ENCODE peak calls at places on chromosomes 6 and 20, in six cellular contexts. L, H, M, U, F and O are unnamed samples.

GRCh38 chr20:2748551-2749342 is 51.7 kb downstream of the CPXM1 start:
- DNase-seq in L (peak; percentile 84), H (no peak), M (no peak), U (no peak), F (no peak), O (no peak)

GRCh38 chr6:84461461-84461860 is 234.0 kb upstream of the CEP162 start:
- DNase-seq in L (no peak), H (no peak), M (no peak), U (no peak), F (no peak), O (no peak)

GRCh38 chr6:36422714-36423100 is 19.9 kb downstream of the PXT1 start:
- DNase-seq in L (no peak), H (no peak), M (no peak), U (no peak), F (no peak), O (no peak)

GRCh38 chr6:168089186-168090063 is 10.4 kb upstream of the FRMD1 start:
- DNase-seq in L (no peak), H (no peak), M (no peak), U (peak; percentile 12), F (no peak), O (no peak)

GRCh38 chr20:13336308-13337089 is 115.4 kb downstream of the ISM1 start:
- DNase-seq in L (no peak), H (peak; percentile 88), M (no peak), U (no peak), F (no peak), O (no peak)

GRCh38 chr6:65787787-65788186 is 80.8 kb upstream of the EYS start:
- DNase-seq in L (no peak), H (no peak), M (no peak), U (no peak), F (no peak), O (no peak)

GRCh38 chr20:23374441-23374840 is 12.5 kb downstream of the GZF1 start:
- DNase-seq in L (no peak), H (no peak), M (no peak), U (no peak), F (no peak), O (no peak)

GRCh38 chr20:48690888-48691287 is 136.9 kb downstream of the PREX1 start:
- DNase-seq in L (peak; percentile 43), H (no peak), M (peak; percentile 43), U (no peak), F (no peak), O (no peak)

GRCh38 chr20:35954907-35955251 is 577 bp upstream of the SCAND1 start:
- DNase-seq in L (no peak), H (peak; percentile 55), M (no peak), U (no peak), F (no peak), O (no peak)

GRCh38 chr6:122877302-122877701 is 88.2 kb downstream of the SMPDL3A start:
- DNase-seq in L (no peak), H (no peak), M (no peak), U (no peak), F (no peak), O (no peak)

GRCh38 chr6:88251261-88251660 is 85.1 kb upstream of the CNR1 start:
- DNase-seq in L (no peak), H (no peak), M (no peak), U (no peak), F (no peak), O (no peak)

GRCh38 chr6:39195792-39196385 is 33.4 kb downstream of the KCNK5 start:
- DNase-seq in L (no peak), H (no peak), M (no peak), U (no peak), F (no peak), O (no peak)

GRCh38 chr20:45343867-45344721 is 4.1 kb downstream of the SDC4 start:
- DNase-seq in L (no peak), H (peak; percentile 96), M (no peak), U (peak; percentile 81), F (no peak), O (no peak)

GRCh38 chr6:39791850-39792500 is at the start of gene DAAM2:
- DNase-seq in L (peak; percentile 66), H (peak; percentile 48), M (no peak), U (no peak), F (no peak), O (no peak)

GRCh38 chr6:56437171-56437900 is 190.0 kb upstream of the COL21A1 start:
- DNase-seq in L (no peak), H (no peak), M (no peak), U (no peak), F (no peak), O (no peak)

GRCh38 chr20:1862665-1863059 is 32.5 kb upstream of the SIRPA start:
- DNase-seq in L (no peak), H (no peak), M (no peak), U (no peak), F (no peak), O (no peak)

GRCh38 chr20:11168026-11168425 is 494.2 kb upstream of the JAG1 start:
- DNase-seq in L (no peak), H (peak; percentile 21), M (no peak), U (no peak), F (no peak), O (no peak)

GRCh38 chr6:63897459-63897858 is 261.9 kb downstream of the PHF3 start:
- DNase-seq in L (no peak), H (no peak), M (no peak), U (no peak), F (no peak), O (no peak)

GRCh38 chr6:30481213-30481964 is 7.9 kb upstream of the HLA-E start:
- DNase-seq in L (peak; percentile 55), H (no peak), M (no peak), U (no peak), F (no peak), O (no peak)

GRCh38 chr6:91386204-91386603 is 799.3 kb upstream of the MAP3K7 start:
- DNase-seq in L (no peak), H (no peak), M (no peak), U (no peak), F (no peak), O (no peak)

GRCh38 chr20:34531608-34532265 is 15.5 kb downstream of the DYNLRB1 start:
- DNase-seq in L (no peak), H (no peak), M (no peak), U (no peak), F (no peak), O (no peak)

GRCh38 chr20:37453836-37454235 is 67.2 kb upstream of the NNAT start:
- DNase-seq in L (no peak), H (no peak), M (no peak), U (no peak), F (no peak), O (no peak)

GRCh38 chr6:169589699-169590257 is 112.1 kb downstream of the WDR27 start:
- DNase-seq in L (no peak), H (no peak), M (peak; percentile 69), U (peak; percentile 97), F (no peak), O (no peak)

GRCh38 chr6:28953039-28953872 is 29.5 kb upstream of the TRIM27 start:
- DNase-seq in L (peak; percentile 67), H (peak; percentile 76), M (peak; percentile 78), U (peak; percentile 24), F (no peak), O (peak; percentile 36)

GRCh38 chr6:28587011-28587745 is 61.5 kb downstream of the GPX5 start:
- DNase-seq in L (peak; percentile 91), H (peak; percentile 39), M (no peak), U (peak; percentile 38), F (peak; percentile 39), O (peak; percentile 34)

GRCh38 chr20:51468636-51469035 is 73.9 kb downstream of the NFATC2 start:
- DNase-seq in L (no peak), H (no peak), M (no peak), U (no peak), F (no peak), O (no peak)

GRCh38 chr6:75308250-75308988 is 23.8 kb upstream of the TMEM30A start:
- DNase-seq in L (peak; percentile 45), H (no peak), M (no peak), U (no peak), F (no peak), O (no peak)

GRCh38 chr6:28866342-28867077 is 57.3 kb downstream of the TRIM27 start:
- DNase-seq in L (peak; percentile 71), H (peak; percentile 68), M (peak; percentile 88), U (peak; percentile 37), F (peak; percentile 64), O (peak; percentile 67)

GRCh38 chr6:38489951-38490350 is 149.8 kb downstream of the BTBD9 start:
- DNase-seq in L (no peak), H (peak; percentile 63), M (no peak), U (no peak), F (no peak), O (no peak)